ENCODE peak calls at places on chromosomes 16 and 17, in four cellular contexts. E is nucleus accumbens; N is effector CD4-positive, alpha-beta T cell; D is ovary. T is an unnamed sample.

GRCh38 chr16:12387311-12387710 is 410.8 kb downstream of the SNX29 start:
- DNase-seq in E (no peak), N (no peak), D (no peak), T (no peak)

GRCh38 chr16:89152831-89153700 is 18.5 kb upstream of the CDH15 start:
- DNase-seq in E (no peak), N (no peak), D (no peak), T (no peak)

GRCh38 chr17:422196-422930 is 69.8 kb upstream of the RPH3AL start:
- DNase-seq in E (no peak), N (no peak), D (no peak), T (no peak)

GRCh38 chr16:81707411-81708321 is 71.4 kb upstream of the PLCG2 start:
- DNase-seq in E (no peak), N (no peak), D (peak; percentile 48), T (no peak)

GRCh38 chr17:45144199-45145034 is 3.9 kb upstream of the HEXIM1 start:
- DNase-seq in E (peak; percentile 61), N (no peak), D (peak; percentile 77), T (peak; percentile 85)

GRCh38 chr17:80303824-80304223 is 43.2 kb downstream of the RNF213 start:
- DNase-seq in E (no peak), N (no peak), D (no peak), T (peak; percentile 7)

GRCh38 chr16:12573300-12573699 is 230.4 kb downstream of the CPPED1 start:
- DNase-seq in E (peak; percentile 5), N (no peak), D (no peak), T (peak; percentile 42)

GRCh38 chr17:70405492-70406220 is 236.3 kb downstream of the KCNJ2 start:
- DNase-seq in E (no peak), N (no peak), D (no peak), T (no peak)

GRCh38 chr17:48024149-48025039 is 13.2 kb downstream of the COPZ2 start:
- DNase-seq in E (no peak), N (peak; percentile 31), D (peak; percentile 37), T (peak; percentile 80)

GRCh38 chr16:25950586-25951201 is 258.9 kb downstream of the HS3ST4 start:
- DNase-seq in E (no peak), N (no peak), D (no peak), T (no peak)

GRCh38 chr17:9363440-9364350 is 211.9 kb downstream of the STX8 start:
- DNase-seq in E (no peak), N (no peak), D (no peak), T (no peak)

T was measured in sciatic nerve.